ENCODE peak calls at places on chromosome 4, in ten cellular contexts. R is activated CD8-positive, alpha-beta T cell treated with anti-CD3 and anti-CD28 coated beads, Interleukin-2, amount 10 ng/mL, durations not matched to agents 7 days and 5 days; I is HCEC 1CT; O is chondrocyte; L is EH; N is neural progenitor cell; S is NCI-H1092; A is neuronal stem cell; U is hippocampal formation; X is lower lobe of right lung. E is an unnamed sample.
A peak's percentile ranks its signal among the peaks of the same experiment; 100 is the strongest.

GRCh38 chr4:6549890-6550620 is 24.9 kb upstream of the MAN2B2 start:
- DNase-seq in L (no peak), N (no peak), O (no peak), R (no peak), U (no peak), I (no peak), S (no peak), X (no peak), A (no peak), E (no peak)

GRCh38 chr4:8618961-8619720 is 26.6 kb downstream of the CPZ start:
- DNase-seq in X (no peak), L (no peak), R (no peak), O (peak; percentile 78), N (no peak), I (no peak), S (no peak), U (no peak), A (no peak), E (no peak)

GRCh38 chr4:32140636-32141035 is 1420.5 kb downstream of the PCDH7 start:
- DNase-seq in U (no peak), I (no peak), A (no peak), R (no peak), S (no peak), O (no peak), L (no peak), X (no peak), N (no peak), E (no peak)

GRCh38 chr4:82789377-82789776 is 9.2 kb downstream of the SCD5 start:
- DNase-seq in N (no peak), L (no peak), X (no peak), A (no peak), R (no peak), I (no peak), S (no peak), U (no peak), O (no peak), E (no peak)

GRCh38 chr4:103011378-103012025 is 8.0 kb downstream of the SLC9B1 start:
- DNase-seq in I (no peak), L (peak; percentile 47), R (no peak), O (no peak), X (peak; percentile 55), S (no peak), U (no peak), A (no peak), N (no peak), E (peak; percentile 62)

GRCh38 chr4:84224522-84224921 is 274.6 kb downstream of the NKX6-1 start:
- DNase-seq in O (no peak), N (peak; percentile 38), U (no peak), S (no peak), R (no peak), A (no peak), I (no peak), X (no peak), L (no peak), E (no peak)

GRCh38 chr4:40940317-40940720 is 190.6 kb downstream of the NSUN7 start:
- DNase-seq in S (no peak), U (no peak), O (no peak), L (no peak), I (no peak), N (no peak), R (no peak), X (no peak), A (no peak), E (no peak)

GRCh38 chr4:78312989-78313753 is 238.4 kb upstream of the ANXA3 start:
- DNase-seq in N (no peak), S (no peak), A (no peak), L (no peak), R (peak; percentile 32), I (no peak), O (no peak), X (no peak), U (no peak), E (no peak)

GRCh38 chr4:155952546-155952945 is 1.1 kb downstream of the CTSO start:
- DNase-seq in U (no peak), O (no peak), I (peak; percentile 40), L (peak; percentile 63), R (no peak), A (no peak), X (no peak), N (no peak), S (no peak), E (no peak)